ENCODE peak calls at places on chromosomes 16 and 17, in nine cellular contexts. One of them, this sample, is unnamed.

GRCh38 chr17:72465191-72466024 is 344.6 kb downstream of the SOX9 start:
- DNase-seq in WTC11: no peak
- DNase-seq in A549: peak; percentile 98
- DNase-seq in SK-N-SH: no peak
- DNase-seq in HCT116: peak; percentile 92
- DNase-seq in GM12878: peak; percentile 93
- DNase-seq in HepG2: peak; percentile 89
- DNase-seq in endothelial cell of umbilical vein: no peak
- DNase-seq in K562: no peak
- DNase-seq in this sample: peak; percentile 49

GRCh38 chr16:79658301-79659001 is 57.9 kb upstream of the MAF start:
- DNase-seq in WTC11: no peak
- DNase-seq in A549: peak; percentile 46
- DNase-seq in SK-N-SH: no peak
- DNase-seq in HCT116: no peak
- DNase-seq in GM12878: no peak
- DNase-seq in HepG2: peak; percentile 22
- DNase-seq in endothelial cell of umbilical vein: no peak
- DNase-seq in K562: no peak
- DNase-seq in this sample: peak; percentile 43

GRCh38 chr17:59333845-59334244 is 2.4 kb downstream of the YPEL2 start:
- DNase-seq in WTC11: no peak
- DNase-seq in A549: no peak
- DNase-seq in SK-N-SH: no peak
- DNase-seq in HCT116: no peak
- DNase-seq in GM12878: no peak
- DNase-seq in HepG2: no peak
- DNase-seq in endothelial cell of umbilical vein: no peak
- DNase-seq in K562: no peak
- DNase-seq in this sample: no peak

GRCh38 chr17:9232591-9233270 is 211.4 kb downstream of the NTN1 start:
- DNase-seq in WTC11: no peak
- DNase-seq in A549: no peak
- DNase-seq in SK-N-SH: no peak
- DNase-seq in HCT116: no peak
- DNase-seq in GM12878: no peak
- DNase-seq in HepG2: no peak
- DNase-seq in endothelial cell of umbilical vein: no peak
- DNase-seq in K562: no peak
- DNase-seq in this sample: peak; percentile 76

GRCh38 chr16:3183445-3184139 is 4.4 kb upstream of the OR1F1 start:
- DNase-seq in WTC11: peak; percentile 42
- DNase-seq in A549: no peak
- DNase-seq in SK-N-SH: no peak
- DNase-seq in HCT116: no peak
- DNase-seq in GM12878: no peak
- DNase-seq in HepG2: no peak
- DNase-seq in endothelial cell of umbilical vein: no peak
- DNase-seq in K562: no peak
- DNase-seq in this sample: no peak

GRCh38 chr17:29032798-29033197 is 10.1 kb upstream of the PIPOX start:
- DNase-seq in WTC11: peak; percentile 36
- DNase-seq in A549: no peak
- DNase-seq in SK-N-SH: no peak
- DNase-seq in HCT116: no peak
- DNase-seq in GM12878: no peak
- DNase-seq in HepG2: no peak
- DNase-seq in endothelial cell of umbilical vein: no peak
- DNase-seq in K562: no peak
- DNase-seq in this sample: no peak

GRCh38 chr17:50059759-50060273 is 3.9 kb downstream of the ITGA3 start:
- DNase-seq in WTC11: no peak
- DNase-seq in A549: no peak
- DNase-seq in SK-N-SH: no peak
- DNase-seq in HCT116: no peak
- DNase-seq in GM12878: no peak
- DNase-seq in HepG2: no peak
- DNase-seq in endothelial cell of umbilical vein: peak; percentile 72
- DNase-seq in K562: no peak
- DNase-seq in this sample: no peak

GRCh38 chr16:12120331-12120981 is 143.9 kb downstream of the SNX29 start:
- DNase-seq in WTC11: no peak
- DNase-seq in A549: no peak
- DNase-seq in SK-N-SH: no peak
- DNase-seq in HCT116: no peak
- DNase-seq in GM12878: no peak
- DNase-seq in HepG2: no peak
- DNase-seq in endothelial cell of umbilical vein: no peak
- DNase-seq in K562: no peak
- DNase-seq in this sample: no peak

GRCh38 chr16:75273054-75273925 is 21.9 kb upstream of the BCAR1 start:
- DNase-seq in WTC11: no peak
- DNase-seq in A549: no peak
- DNase-seq in SK-N-SH: no peak
- DNase-seq in HCT116: no peak
- DNase-seq in GM12878: no peak
- DNase-seq in HepG2: no peak
- DNase-seq in endothelial cell of umbilical vein: peak; percentile 58
- DNase-seq in K562: no peak
- DNase-seq in this sample: no peak

GRCh38 chr16:80966617-80967016 is 40.1 kb downstream of the CMC2 start:
- DNase-seq in WTC11: no peak
- DNase-seq in A549: no peak
- DNase-seq in SK-N-SH: no peak
- DNase-seq in HCT116: no peak
- DNase-seq in GM12878: no peak
- DNase-seq in HepG2: no peak
- DNase-seq in endothelial cell of umbilical vein: no peak
- DNase-seq in K562: no peak
- DNase-seq in this sample: no peak

GRCh38 chr16:57798953-57799618 is 3.2 kb downstream of the KIFC3 start:
- DNase-seq in WTC11: no peak
- DNase-seq in A549: no peak
- DNase-seq in SK-N-SH: peak; percentile 15
- DNase-seq in HCT116: no peak
- DNase-seq in GM12878: no peak
- DNase-seq in HepG2: no peak
- DNase-seq in endothelial cell of umbilical vein: no peak
- DNase-seq in K562: no peak
- DNase-seq in this sample: peak; percentile 40

GRCh38 chr17:5707482-5707881 is 123.2 kb upstream of the NLRP1 start:
- DNase-seq in WTC11: no peak
- DNase-seq in A549: no peak
- DNase-seq in SK-N-SH: no peak
- DNase-seq in HCT116: no peak
- DNase-seq in GM12878: no peak
- DNase-seq in HepG2: no peak
- DNase-seq in endothelial cell of umbilical vein: no peak
- DNase-seq in K562: no peak
- DNase-seq in this sample: no peak

GRCh38 chr17:49327835-49328784 is 33.9 kb downstream of the ZNF652 start:
- DNase-seq in WTC11: no peak
- DNase-seq in A549: no peak
- DNase-seq in SK-N-SH: no peak
- DNase-seq in HCT116: no peak
- DNase-seq in GM12878: no peak
- DNase-seq in HepG2: no peak
- DNase-seq in endothelial cell of umbilical vein: no peak
- DNase-seq in K562: no peak
- DNase-seq in this sample: peak; percentile 65

GRCh38 chr17:19383681-19384470 is 3.1 kb downstream of the MFAP4 start:
- DNase-seq in WTC11: no peak
- DNase-seq in A549: no peak
- DNase-seq in SK-N-SH: no peak
- DNase-seq in HCT116: no peak
- DNase-seq in GM12878: no peak
- DNase-seq in HepG2: no peak
- DNase-seq in endothelial cell of umbilical vein: no peak
- DNase-seq in K562: no peak
- DNase-seq in this sample: no peak

GRCh38 chr17:77528516-77529327 is 388.0 kb downstream of the SEC14L1 start:
- DNase-seq in WTC11: peak; percentile 76
- DNase-seq in A549: no peak
- DNase-seq in SK-N-SH: peak; percentile 95
- DNase-seq in HCT116: no peak
- DNase-seq in GM12878: no peak
- DNase-seq in HepG2: no peak
- DNase-seq in endothelial cell of umbilical vein: no peak
- DNase-seq in K562: no peak
- DNase-seq in this sample: no peak

GRCh38 chr17:68468785-68469184 is 11.5 kb upstream of the WIPI1 start:
- DNase-seq in WTC11: no peak
- DNase-seq in A549: no peak
- DNase-seq in SK-N-SH: no peak
- DNase-seq in HCT116: no peak
- DNase-seq in GM12878: no peak
- DNase-seq in HepG2: peak; percentile 76
- DNase-seq in endothelial cell of umbilical vein: no peak
- DNase-seq in K562: no peak
- DNase-seq in this sample: no peak

GRCh38 chr16:50547340-50547865 is 793 bp upstream of the NKD1 start:
- DNase-seq in WTC11: peak; percentile 62
- DNase-seq in A549: peak; percentile 38
- DNase-seq in SK-N-SH: peak; percentile 82
- DNase-seq in HCT116: peak; percentile 26
- DNase-seq in GM12878: peak; percentile 5
- DNase-seq in HepG2: peak; percentile 94
- DNase-seq in endothelial cell of umbilical vein: no peak
- DNase-seq in K562: peak; percentile 32
- DNase-seq in this sample: peak; percentile 65

GRCh38 chr17:40753804-40754203 is 1.3 kb downstream of the KRT25 start:
- DNase-seq in WTC11: no peak
- DNase-seq in A549: no peak
- DNase-seq in SK-N-SH: no peak
- DNase-seq in HCT116: no peak
- DNase-seq in GM12878: no peak
- DNase-seq in HepG2: no peak
- DNase-seq in endothelial cell of umbilical vein: no peak
- DNase-seq in K562: no peak
- DNase-seq in this sample: no peak
- TF ChIP-seq MAX in WTC11: no peak
- TF ChIP-seq MAX in A549: no peak
- TF ChIP-seq MAX in SK-N-SH: no peak
- TF ChIP-seq MAX in HCT116: no peak
- TF ChIP-seq MAX in GM12878: no peak
- TF ChIP-seq MAX in HepG2: no peak
- TF ChIP-seq MAX in endothelial cell of umbilical vein: no peak
- TF ChIP-seq MAX in K562: no peak
- TF ChIP-seq MAX in this sample: no peak

DNA sequence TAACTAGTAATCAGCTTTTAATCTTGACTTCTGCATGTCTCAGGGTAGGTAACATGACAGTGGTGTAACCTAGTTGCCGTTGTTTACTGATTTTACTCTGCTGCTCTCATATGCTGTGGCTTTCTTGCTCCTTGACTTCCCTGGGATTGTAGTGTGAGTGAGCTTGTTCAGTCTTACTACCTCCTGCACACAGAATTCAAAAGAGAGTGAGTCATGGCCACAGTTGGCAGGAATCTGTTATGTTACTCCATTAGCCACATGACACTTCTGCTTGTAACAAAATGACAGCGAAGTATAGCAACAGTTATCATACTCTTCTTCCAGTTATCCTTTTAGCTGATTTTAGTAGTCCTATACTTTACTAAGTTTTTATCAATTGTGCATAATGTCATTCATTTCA is 18.8 kb downstream of the TNRC6A start:
- DNase-seq in WTC11: no peak
- DNase-seq in A549: peak; percentile 29
- DNase-seq in SK-N-SH: no peak
- DNase-seq in HCT116: no peak
- DNase-seq in GM12878: no peak
- DNase-seq in HepG2: no peak
- DNase-seq in endothelial cell of umbilical vein: peak; percentile 90
- DNase-seq in K562: no peak
- DNase-seq in this sample: peak; percentile 81
- TF ChIP-seq MAX in WTC11: no peak
- TF ChIP-seq MAX in A549: no peak
- TF ChIP-seq MAX in SK-N-SH: peak; percentile 70
- TF ChIP-seq MAX in HCT116: peak; percentile 35
- TF ChIP-seq MAX in GM12878: no peak
- TF ChIP-seq MAX in HepG2: no peak
- TF ChIP-seq MAX in endothelial cell of umbilical vein: no peak
- TF ChIP-seq MAX in K562: no peak
- TF ChIP-seq MAX in this sample: peak; percentile 55

GRCh38 chr17:4482338-4483011 is 16.2 kb upstream of the SPNS2 start:
- DNase-seq in WTC11: no peak
- DNase-seq in A549: no peak
- DNase-seq in SK-N-SH: no peak
- DNase-seq in HCT116: no peak
- DNase-seq in GM12878: no peak
- DNase-seq in HepG2: no peak
- DNase-seq in endothelial cell of umbilical vein: no peak
- DNase-seq in K562: no peak
- DNase-seq in this sample: no peak

GRCh38 chr17:4487820-4488716 is 10.6 kb upstream of the SPNS2 start:
- DNase-seq in WTC11: no peak
- DNase-seq in A549: no peak
- DNase-seq in SK-N-SH: no peak
- DNase-seq in HCT116: no peak
- DNase-seq in GM12878: no peak
- DNase-seq in HepG2: no peak
- DNase-seq in endothelial cell of umbilical vein: no peak
- DNase-seq in K562: no peak
- DNase-seq in this sample: no peak

GRCh38 chr17:4488989-4489595 is 9.6 kb upstream of the SPNS2 start:
- DNase-seq in WTC11: no peak
- DNase-seq in A549: no peak
- DNase-seq in SK-N-SH: no peak
- DNase-seq in HCT116: no peak
- DNase-seq in GM12878: no peak
- DNase-seq in HepG2: no peak
- DNase-seq in endothelial cell of umbilical vein: no peak
- DNase-seq in K562: no peak
- DNase-seq in this sample: no peak

GRCh38 chr17:4483012-4483840 is 15.5 kb upstream of the SPNS2 start:
- DNase-seq in WTC11: no peak
- DNase-seq in A549: peak; percentile 48
- DNase-seq in SK-N-SH: no peak
- DNase-seq in HCT116: peak; percentile 84
- DNase-seq in GM12878: no peak
- DNase-seq in HepG2: no peak
- DNase-seq in endothelial cell of umbilical vein: no peak
- DNase-seq in K562: no peak
- DNase-seq in this sample: no peak

GRCh38 chr17:4485676-4486646 is 12.7 kb upstream of the SPNS2 start:
- DNase-seq in WTC11: no peak
- DNase-seq in A549: no peak
- DNase-seq in SK-N-SH: peak; percentile 65
- DNase-seq in HCT116: no peak
- DNase-seq in GM12878: no peak
- DNase-seq in HepG2: no peak
- DNase-seq in endothelial cell of umbilical vein: no peak
- DNase-seq in K562: no peak
- DNase-seq in this sample: no peak
- TF ChIP-seq MAX in WTC11: no peak
- TF ChIP-seq MAX in A549: no peak
- TF ChIP-seq MAX in SK-N-SH: no peak
- TF ChIP-seq MAX in HCT116: no peak
- TF ChIP-seq MAX in GM12878: no peak
- TF ChIP-seq MAX in HepG2: no peak
- TF ChIP-seq MAX in endothelial cell of umbilical vein: no peak
- TF ChIP-seq MAX in K562: no peak
- TF ChIP-seq MAX in this sample: no peak

GRCh38 chr17:81869221-81870154 is 1.6 kb downstream of the ARHGDIA start:
- DNase-seq in WTC11: peak; percentile 72
- DNase-seq in A549: peak; percentile 69
- DNase-seq in SK-N-SH: peak; percentile 96
- DNase-seq in HCT116: no peak
- DNase-seq in GM12878: no peak
- DNase-seq in HepG2: no peak
- DNase-seq in endothelial cell of umbilical vein: peak; percentile 39
- DNase-seq in K562: peak; percentile 66
- DNase-seq in this sample: peak; percentile 48
- TF ChIP-seq MAX in WTC11: no peak
- TF ChIP-seq MAX in A549: peak; percentile 54
- TF ChIP-seq MAX in SK-N-SH: no peak
- TF ChIP-seq MAX in HCT116: no peak
- TF ChIP-seq MAX in GM12878: peak; percentile 48
- TF ChIP-seq MAX in HepG2: peak; percentile 22
- TF ChIP-seq MAX in endothelial cell of umbilical vein: no peak
- TF ChIP-seq MAX in K562: peak; percentile 41
- TF ChIP-seq MAX in this sample: no peak

This sample was measured in NB4.